ENCODE peak calls at places on chromosomes 3 and 15, in nine cellular contexts. Y, G, H, A, N, F, E, U and R are unnamed samples.

GRCh38 chr15:31271706-31272557 is 54.7 kb upstream of the KLF13 start:
- DNase-seq in E (peak; percentile 65), F (no peak), H (no peak), G (no peak), N (peak; percentile 37), Y (no peak), U (peak; percentile 3), A (no peak), R (no peak)

GRCh38 chr3:158528306-158528705 is 42.7 kb upstream of the MLF1 start:
- DNase-seq in G (no peak), F (no peak), Y (no peak), A (no peak), U (no peak), H (no peak), E (no peak), N (no peak), R (no peak)

GRCh38 chr15:65213241-65213640 is 2.0 kb upstream of the CILP start:
- DNase-seq in G (no peak), N (no peak), E (peak; percentile 63), Y (no peak), U (no peak), A (no peak), F (no peak), H (no peak), R (no peak)

GRCh38 chr15:85542895-85543331 is 162.5 kb downstream of the AKAP13 start:
- DNase-seq in F (no peak), A (no peak), E (no peak), N (no peak), H (no peak), U (peak; percentile 68), G (no peak), Y (peak; percentile 49), R (no peak)

GRCh38 chr15:39331584-39331983 is 249.3 kb upstream of the THBS1 start:
- DNase-seq in E (no peak), A (no peak), H (no peak), F (no peak), G (no peak), N (no peak), Y (no peak), U (peak; percentile 73), R (no peak)

GRCh38 chr3:43001094-43001553 is 22.0 kb downstream of the GASK1A start:
- DNase-seq in G (no peak), A (peak; percentile 65), Y (no peak), F (peak; percentile 77), N (peak; percentile 98), U (peak; percentile 65), H (no peak), E (peak; percentile 97), R (no peak)

GRCh38 chr3:171160326-171160725 is 133.8 kb upstream of the SLC2A2 start:
- DNase-seq in G (no peak), U (no peak), N (no peak), E (no peak), A (no peak), Y (no peak), H (no peak), F (no peak), R (no peak)

GRCh38 chr3:65617787-65618186 is 420.9 kb downstream of the MAGI1 start:
- DNase-seq in N (no peak), E (no peak), A (no peak), G (no peak), H (no peak), Y (no peak), U (no peak), F (no peak), R (no peak)

GRCh38 chr15:41842229-41842628 is 3.6 kb downstream of the PLA2G4B start:
- DNase-seq in A (no peak), U (no peak), Y (no peak), F (no peak), H (no peak), N (no peak), E (no peak), G (no peak), R (no peak)

GRCh38 chr15:62066663-62067447 is at the start of gene C2CD4A:
- DNase-seq in F (peak; percentile 88), U (peak; percentile 88), A (peak; percentile 83), Y (peak; percentile 81), G (peak; percentile 97), E (peak; percentile 79), H (peak; percentile 11), N (no peak), R (peak; percentile 89)

GRCh38 chr3:71684752-71685151 is 40.5 kb downstream of the EIF4E3 start:
- DNase-seq in F (no peak), A (no peak), H (no peak), G (no peak), E (peak; percentile 68), U (peak; percentile 69), Y (peak; percentile 38), N (no peak), R (no peak)

GRCh38 chr3:171972965-171973364 is 66.4 kb upstream of the FNDC3B start:
- DNase-seq in U (no peak), F (no peak), G (no peak), H (no peak), E (peak; percentile 89), A (no peak), N (no peak), Y (no peak), R (no peak)

GRCh38 chr3:47799733-47800132 is 3.2 kb upstream of the DHX30 start:
- DNase-seq in H (no peak), F (no peak), A (no peak), Y (no peak), N (no peak), U (no peak), E (no peak), G (peak; percentile 90), R (peak; percentile 22)

GRCh38 chr3:81470416-81470978 is 290.9 kb downstream of the GBE1 start:
- DNase-seq in F (no peak), E (no peak), G (no peak), H (no peak), N (no peak), U (no peak), A (no peak), Y (no peak), R (no peak)

GRCh38 chr3:119817964-119818363 is 36.1 kb downstream of the NR1I2 start:
- DNase-seq in E (no peak), N (no peak), U (no peak), F (peak; percentile 18), H (no peak), A (no peak), Y (no peak), G (peak; percentile 37), R (no peak)

GRCh38 chr3:26559252-26559651 is 63.3 kb upstream of the LRRC3B start:
- DNase-seq in A (no peak), F (no peak), N (no peak), H (no peak), U (no peak), G (no peak), E (no peak), Y (no peak), R (no peak)

GRCh38 chr3:109702252-109702651 is 364.9 kb upstream of the DPPA4 start:
- DNase-seq in H (no peak), U (no peak), E (no peak), Y (no peak), A (no peak), F (no peak), N (no peak), G (no peak), R (no peak)
- TF ChIP-seq POLR2AphosphoS5 in H (no peak), U (no peak), E (no peak), Y (no peak), A (no peak), F (no peak), N (no peak), G (no peak), R (no peak)

GRCh38 chr15:59372352-59373211 is at the start of gene MYO1E:
- DNase-seq in Y (peak; percentile 98), F (peak; percentile 96), U (peak; percentile 97), H (peak; percentile 43), G (peak; percentile 98), E (peak; percentile 97), A (peak; percentile 92), N (peak; percentile 96), R (peak; percentile 86)
- TF ChIP-seq POLR2AphosphoS5 in Y (peak; percentile 95), F (peak; percentile 87), U (peak; percentile 98), H (peak; percentile 95), G (peak; percentile 98), E (peak; percentile 93), A (peak; percentile 97), N (peak; percentile 96), R (peak; percentile 87)

GRCh38 chr3:196194542-196194915 is 16.7 kb downstream of the ZDHHC19 start:
- DNase-seq in A (no peak), H (no peak), F (no peak), E (no peak), G (no peak), N (no peak), U (no peak), Y (no peak), R (peak; percentile 76)

GRCh38 chr3:196193037-196193737 is 18.0 kb downstream of the ZDHHC19 start:
- DNase-seq in Y (no peak), H (no peak), E (no peak), A (no peak), N (no peak), G (no peak), U (no peak), F (no peak), R (peak; percentile 77)

GRCh38 chr3:196192036-196193001 is 18.9 kb downstream of the ZDHHC19 start:
- DNase-seq in Y (no peak), A (peak; percentile 56), F (peak; percentile 35), E (no peak), H (no peak), G (peak; percentile 68), N (no peak), U (peak; percentile 39), R (peak; percentile 91)

GRCh38 chr3:196195664-196196255 is 15.4 kb downstream of the ZDHHC19 start:
- DNase-seq in G (no peak), N (no peak), U (no peak), Y (no peak), F (no peak), H (no peak), A (no peak), E (no peak), R (peak; percentile 72)

DNA sequence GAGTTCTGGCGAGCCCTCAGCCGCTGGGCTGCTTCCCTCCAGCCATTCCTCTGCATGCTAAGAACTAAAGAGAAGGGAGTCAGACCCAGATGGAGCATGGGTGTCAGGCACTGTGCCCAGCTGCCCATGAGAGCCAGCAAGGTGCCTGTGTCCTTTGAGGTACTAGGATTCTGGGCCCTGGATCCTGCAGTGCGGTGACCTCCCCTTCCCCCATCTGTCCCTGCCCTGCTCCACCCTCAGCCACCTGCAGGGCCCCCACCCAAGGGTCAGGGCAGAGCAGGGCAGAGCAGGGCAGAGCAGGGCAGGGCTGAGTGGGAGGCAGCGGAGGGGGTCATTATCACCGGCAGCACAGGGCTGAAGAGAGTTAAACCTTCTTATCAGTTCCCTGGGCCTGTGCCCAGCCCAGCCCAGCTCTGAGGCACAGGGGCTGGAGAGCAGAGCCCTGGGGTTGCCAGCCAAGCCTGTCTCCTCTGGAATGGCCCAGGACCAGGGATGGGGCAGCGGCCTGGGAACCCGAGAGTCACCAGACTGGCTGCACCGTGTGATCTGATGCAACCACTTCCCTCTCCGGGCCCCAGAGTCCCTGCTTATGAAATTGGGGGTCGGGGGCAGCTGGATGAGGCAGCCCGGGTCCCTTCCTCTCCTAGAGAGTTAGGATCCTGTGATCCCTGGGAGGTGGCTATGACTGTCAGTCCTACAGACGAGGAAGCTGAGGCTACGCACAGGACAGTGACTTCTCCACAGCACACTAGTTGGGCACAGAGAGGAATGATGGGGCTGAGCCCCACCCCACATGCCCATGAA is 17.3 kb downstream of the ZDHHC19 start:
- DNase-seq in A (peak; percentile 79), H (no peak), F (no peak), U (no peak), N (no peak), G (no peak), E (no peak), Y (no peak), R (peak; percentile 86)
- TF ChIP-seq POLR2AphosphoS5 in A (peak; percentile 20), H (no peak), F (no peak), U (no peak), N (no peak), G (no peak), E (no peak), Y (no peak), R (peak; percentile 11)

GRCh38 chr3:3853584-3853983 is 54.4 kb downstream of the LRRN1 start:
- DNase-seq in A (no peak), U (no peak), G (no peak), Y (no peak), E (no peak), H (no peak), F (no peak), N (no peak), R (no peak)
- TF ChIP-seq POLR2AphosphoS5 in A (no peak), U (no peak), G (no peak), Y (no peak), E (no peak), H (no peak), F (no peak), N (no peak), R (no peak)